ENCODE peak calls at places on chromosomes 6 and 20, in seven cellular contexts. J is GF-D8, K is GM12891, T is AG08395, A is IMR-90, B is ACHN, N is lung. I is an unnamed sample.

GRCh38 chr20:32481311-32482103 is 103.6 kb downstream of the NOL4L start:
- DNase-seq in J (peak), K (no peak), T (no peak), A (no peak), B (no peak), N (no peak), I (no peak)

GRCh38 chr20:38805502-38805957 is at the start of gene PPP1R16B:
- DNase-seq in J (no peak), K (peak), T (peak), A (no peak), B (no peak), N (no peak), I (no peak)

GRCh38 chr20:48384147-48384818 is 443.5 kb downstream of the PREX1 start:
- DNase-seq in J (no peak), K (no peak), T (no peak), A (no peak), B (peak), N (no peak), I (no peak)

GRCh38 chr6:13765570-13765969 is 48.8 kb downstream of the MCUR1 start:
- DNase-seq in J (no peak), K (no peak), T (no peak), A (peak), B (no peak), N (no peak), I (no peak)

GRCh38 chr6:168746643-168747042 is 305.7 kb downstream of the SMOC2 start:
- DNase-seq in J (no peak), K (no peak), T (no peak), A (no peak), B (no peak), N (no peak), I (no peak)

GRCh38 chr6:77136086-77136485 is 327.2 kb downstream of the HTR1B start:
- DNase-seq in J (no peak), K (no peak), T (no peak), A (peak), B (no peak), N (no peak), I (no peak)

GRCh38 chr20:719816-720215 is 44.2 kb upstream of the SCRT2 start:
- DNase-seq in J (no peak), K (no peak), T (no peak), A (no peak), B (no peak), N (no peak), I (no peak)

GRCh38 chr6:66558189-66558588 is 851.2 kb upstream of the EYS start:
- DNase-seq in J (no peak), K (no peak), T (no peak), A (no peak), B (peak), N (no peak), I (no peak)

GRCh38 chr6:105553174-105553573 is 150.3 kb upstream of the PREP start:
- DNase-seq in J (no peak), K (no peak), T (no peak), A (no peak), B (no peak), N (no peak), I (no peak)

GRCh38 chr6:42136508-42137191 is 5.8 kb downstream of the C6orf132 start:
- DNase-seq in J (no peak), K (peak), T (peak), A (peak), B (peak), N (no peak), I (peak)

GRCh38 chr20:33113387-33113908 is 34.0 kb downstream of the BPIFB4 start:
- DNase-seq in J (no peak), K (no peak), T (no peak), A (no peak), B (no peak), N (no peak), I (no peak)

GRCh38 chr6:28729501-28730402 is 194.0 kb downstream of the TRIM27 start:
- DNase-seq in J (no peak), K (no peak), T (no peak), A (no peak), B (no peak), N (no peak), I (no peak)

GRCh38 chr6:139567095-139567494 is 192.6 kb upstream of the CITED2 start:
- DNase-seq in J (no peak), K (no peak), T (no peak), A (no peak), B (no peak), N (no peak), I (no peak)

GRCh38 chr6:131813991-131814390 is 6.2 kb downstream of the ENPP1 start:
- DNase-seq in J (no peak), K (no peak), T (no peak), A (no peak), B (no peak), N (no peak), I (no peak)

GRCh38 chr20:55641497-55641896 is 363.8 kb downstream of the CBLN4 start:
- DNase-seq in J (no peak), K (no peak), T (no peak), A (no peak), B (no peak), N (no peak), I (no peak)

GRCh38 chr6:23600118-23600517 is 525.9 kb upstream of the NRSN1 start:
- DNase-seq in J (no peak), K (no peak), T (no peak), A (no peak), B (no peak), N (no peak), I (no peak)

GRCh38 chr20:62219101-62219991 is 732 bp downstream of the HRH3 start:
- DNase-seq in J (no peak), K (no peak), T (no peak), A (no peak), B (peak), N (no peak), I (no peak)

GRCh38 chr6:111957623-111958315 is 84.5 kb upstream of the FYN start:
- DNase-seq in J (no peak), K (no peak), T (no peak), A (peak), B (no peak), N (no peak), I (no peak)

GRCh38 chr6:37314803-37315515 is 38.8 kb upstream of the RNF8 start:
- DNase-seq in J (peak), K (no peak), T (peak), A (peak), B (peak), N (no peak), I (no peak)

GRCh38 chr6:1839315-1839714 is 229.6 kb downstream of the FOXC1 start:
- DNase-seq in J (no peak), K (no peak), T (no peak), A (no peak), B (no peak), N (no peak), I (no peak)